ENCODE peak calls at places on chromosomes 1 and 21, in six cellular contexts. Q, L, K, T, J and S are unnamed samples. For H3K27me3 and H3K9me3, the result is how much of the 10 kb centered on the place peaks cover.

GRCh38 chr1:115567431-115567830 is 74.3 kb upstream of the VANGL1 start:
- DNase-seq in Q (no peak), L (no peak), K (no peak), T (no peak), J (no peak), S (no peak)

GRCh38 chr1:212629450-212630158 is 21.0 kb downstream of the ATF3 start:
- DNase-seq in Q (no peak), L (no peak), K (no peak), T (no peak), J (no peak), S (no peak)

GRCh38 chr21:37028579-37028978 is 22.1 kb downstream of the RIPPLY3 start:
- DNase-seq in Q (no peak), L (no peak), K (no peak), T (no peak), J (peak), S (no peak)

GRCh38 chr1:193747579-193747978 is 561.2 kb upstream of the B3GALT2 start:
- DNase-seq in Q (no peak), L (no peak), K (no peak), T (no peak), J (peak), S (no peak)

GRCh38 chr1:117110774-117111173 is 10.8 kb downstream of the TRIM45 start:
- DNase-seq in Q (no peak), L (no peak), K (no peak), T (no peak), J (no peak), S (no peak)

GRCh38 chr1:174966000-174966572 is 33.7 kb upstream of the CACYBP start:
- DNase-seq in Q (no peak), L (no peak), K (no peak), T (no peak), J (no peak), S (no peak)

GRCh38 chr1:94527447-94528031 is 14.0 kb downstream of the F3 start:
- DNase-seq in Q (no peak), L (no peak), K (no peak), T (no peak), J (no peak), S (no peak)

GRCh38 chr1:144101397-144102050 is 129.7 kb upstream of the FAM72C start:
- DNase-seq in Q (no peak), L (peak), K (peak), T (peak), J (no peak), S (peak)

GRCh38 chr1:186923434-186923833 is 94.7 kb downstream of the PLA2G4A start:
- DNase-seq in Q (no peak), L (no peak), K (no peak), T (no peak), J (no peak), S (no peak)

GRCh38 chr1:33050221-33051076 is 13.8 kb upstream of the AK2 start:
- DNase-seq in Q (no peak), L (no peak), K (no peak), T (no peak), J (peak), S (no peak)

GRCh38 chr1:175367039-175367758 is 174.6 kb upstream of the KIAA0040 start:
- DNase-seq in Q (no peak), L (no peak), K (no peak), T (no peak), J (no peak), S (no peak)

GRCh38 chr1:16371725-16372124 is 4.7 kb downstream of the SZRD1 start:
- DNase-seq in Q (no peak), L (no peak), K (no peak), T (no peak), J (no peak), S (no peak)

DNA sequence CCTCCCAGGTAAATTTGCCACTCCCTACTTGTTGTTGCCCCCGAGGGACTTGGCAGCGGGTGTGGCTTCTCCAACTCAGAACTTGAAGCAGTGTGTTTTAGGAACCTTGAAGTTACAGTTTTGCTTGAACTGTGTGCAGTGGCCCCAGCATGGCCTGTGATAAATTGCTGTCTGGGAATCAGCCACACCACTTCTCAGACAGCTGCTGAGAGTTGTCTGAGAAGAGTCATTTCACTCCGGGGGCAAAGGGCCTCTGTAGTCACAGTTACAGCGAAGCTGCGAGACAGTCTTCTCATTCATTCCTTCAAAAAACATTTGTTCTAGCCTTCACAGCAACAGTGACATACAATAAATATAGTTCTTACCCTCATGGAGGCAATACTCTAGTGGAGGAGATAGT is 70.3 kb downstream of the PROX1 start:
- DNase-seq in Q (no peak), L (no peak), K (no peak), T (no peak), J (no peak), S (no peak)
- H3K27ac ChIP-seq in Q (no peak), L (no peak), K (no peak), T (no peak), J (no peak), S (no peak)

GRCh38 chr1:47219590-47220220 is 12.3 kb downstream of the TAL1 start:
- DNase-seq in Q (no peak), L (no peak), K (no peak), T (no peak), J (no peak), S (no peak)
- H3K27me3 ChIP-seq in Q (half or more), L (under half), K (under half), T (under half), J (under half), S (under half)

DNA sequence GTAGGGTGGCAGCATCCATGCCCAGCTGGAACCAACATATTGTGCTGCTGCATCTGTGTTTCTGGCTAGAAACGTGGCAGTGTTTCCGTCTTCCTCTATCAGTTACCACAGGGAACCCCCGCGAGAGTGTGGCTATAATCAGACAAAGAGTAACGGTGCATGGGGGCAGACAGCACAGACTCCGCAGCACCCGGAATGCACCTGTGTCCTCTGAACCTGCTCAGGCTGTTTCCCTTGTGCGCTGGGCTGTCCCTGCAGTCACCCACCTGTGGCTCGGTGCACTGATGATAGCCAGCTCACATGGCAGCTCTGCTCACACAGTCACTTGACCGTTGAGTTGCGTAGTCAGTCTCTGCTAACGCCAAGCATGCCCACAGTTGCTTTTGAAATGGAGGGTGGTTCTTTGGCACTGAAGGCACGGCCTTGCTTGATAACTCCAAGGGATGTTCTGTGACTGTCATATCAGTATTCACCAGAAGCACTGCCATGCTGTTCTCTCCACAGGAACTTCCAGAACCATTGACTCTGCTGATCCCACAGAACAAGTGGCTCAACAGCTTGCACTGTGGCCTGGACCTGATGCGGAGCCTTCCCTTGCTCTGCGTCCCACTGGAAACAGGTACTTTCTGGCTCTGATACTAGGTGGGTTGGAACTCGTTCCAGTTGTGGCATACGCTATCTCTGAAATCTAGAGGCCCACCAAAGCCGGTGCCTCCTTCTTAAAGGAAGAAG is 11.2 kb upstream of the PCBP3 start:
- DNase-seq in Q (no peak), L (no peak), K (no peak), T (no peak), J (no peak), S (no peak)
- H3K9me3 ChIP-seq in Q (under half), L (under half), K (under half), T (under half), J (under half), S (under half)

DNA sequence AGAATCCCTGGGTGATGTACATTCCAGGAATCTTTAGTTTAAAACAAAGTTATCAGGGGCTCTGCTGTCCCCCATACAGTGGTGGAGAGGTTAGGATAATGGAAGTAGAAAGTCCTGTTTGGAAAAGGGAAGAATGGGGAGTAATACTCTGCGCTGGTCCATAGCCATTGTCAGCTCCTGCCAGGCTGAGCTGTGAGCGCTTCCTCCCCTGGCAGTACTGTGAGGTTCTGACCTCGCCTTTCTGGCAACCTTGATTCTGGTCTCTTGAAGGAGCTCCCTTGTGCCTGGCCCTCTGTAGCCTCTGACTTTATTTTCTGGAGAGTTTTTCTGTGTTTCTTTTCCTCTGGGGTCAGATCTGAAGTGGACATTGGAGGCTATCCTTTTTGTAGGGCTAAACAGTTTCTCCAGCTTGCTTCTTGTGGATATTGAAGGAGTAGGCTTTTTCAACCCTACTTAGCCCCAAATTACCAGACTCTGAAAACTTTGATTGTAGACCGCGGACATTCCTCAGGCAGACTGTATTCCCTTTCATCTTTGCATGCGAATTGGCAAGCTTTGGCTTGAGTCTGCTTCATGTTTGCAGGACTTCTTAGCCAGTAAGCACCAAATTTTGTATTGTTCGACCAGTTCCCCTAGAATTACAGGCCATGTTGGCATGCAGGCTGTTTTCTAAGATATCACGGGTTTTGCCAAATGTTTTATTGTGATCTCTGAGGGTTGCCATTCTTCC is 13.8 kb downstream of the UBE4B start:
- DNase-seq in Q (no peak), L (no peak), K (peak), T (peak), J (no peak), S (peak)
- H3K27ac ChIP-seq in Q (no peak), L (no peak), K (peak), T (peak), J (peak), S (peak)